ENCODE peak calls at places on chromosome X, in five cellular contexts. E is IMR-90, R is uterus, N is breast epithelium, H is A549. S is an unnamed sample.

GRCh38 chrX:128699716-128700285 is 647.6 kb upstream of the ACTRT1 start:
- DNase-seq in E (no peak), R (no peak), N (no peak), H (no peak), S (no peak)

GRCh38 chrX:134373736-134374135 is 86.2 kb upstream of the HPRT1 start:
- DNase-seq in E (no peak), R (no peak), N (no peak), H (no peak), S (no peak)

GRCh38 chrX:106726485-106727437 is at the start of gene RNF128:
- DNase-seq in E (peak), R (no peak), N (no peak), H (peak), S (no peak)

GRCh38 chrX:1807301-1807731 is 192.5 kb downstream of the ASMT start:
- DNase-seq in E (peak), R (no peak), N (no peak), H (no peak), S (peak)

GRCh38 chrX:16187024-16187698 is 19.9 kb downstream of the MAGEB17 start:
- DNase-seq in E (peak), R (no peak), N (no peak), H (no peak), S (no peak)

GRCh38 chrX:154409222-154409871 is at the start of gene DNASE1L1:
- DNase-seq in E (peak), R (peak), N (peak), H (peak), S (peak)

GRCh38 chrX:72714471-72714916 is 388 bp upstream of the PHKA1 start:
- DNase-seq in E (peak), R (peak), N (peak), H (peak), S (peak)

GRCh38 chrX:153443476-153444332 is 2.2 kb downstream of the TREX2 start:
- DNase-seq in E (no peak), R (no peak), N (no peak), H (no peak), S (no peak)

GRCh38 chrX:56281789-56282188 is 49.6 kb downstream of the KLF8 start:
- DNase-seq in E (peak), R (no peak), N (no peak), H (peak), S (no peak)
- TF ChIP-seq CTCF in E (peak), R (no peak), N (no peak), H (peak), S (no peak)

DNA sequence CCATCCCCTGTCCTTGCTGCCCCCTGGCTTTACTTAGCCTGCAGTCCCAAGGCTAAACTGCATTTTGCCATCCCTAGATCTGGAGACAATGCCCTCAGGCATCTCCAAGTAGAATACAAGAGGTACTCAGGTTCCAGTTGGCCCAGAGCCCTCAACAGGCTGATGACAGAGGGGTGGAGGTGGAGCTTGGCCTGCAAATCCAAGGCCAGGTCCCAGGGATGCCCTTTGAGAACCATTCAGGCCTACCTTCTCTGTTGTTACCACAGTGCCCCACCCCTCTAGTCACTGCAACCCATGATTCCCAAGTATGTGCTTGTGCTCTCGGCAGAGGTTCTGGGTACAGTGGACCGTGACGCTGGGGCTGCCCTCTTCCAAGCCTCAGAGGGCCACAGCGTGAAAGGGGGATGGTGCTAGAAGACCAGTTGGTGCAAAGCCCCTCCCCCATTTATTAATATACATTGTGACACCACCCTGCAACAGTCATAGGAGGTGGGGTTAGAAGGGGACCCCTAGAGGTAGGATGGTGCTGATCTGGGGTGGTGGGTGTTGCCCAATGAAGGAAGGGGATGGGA is 6.4 kb upstream of the UBA1 start:
- DNase-seq in E (no peak), R (no peak), N (no peak), H (no peak), S (no peak)
- TF ChIP-seq POLR2A in E (no peak), R (no peak), N (no peak), H (no peak), S (no peak)

DNA sequence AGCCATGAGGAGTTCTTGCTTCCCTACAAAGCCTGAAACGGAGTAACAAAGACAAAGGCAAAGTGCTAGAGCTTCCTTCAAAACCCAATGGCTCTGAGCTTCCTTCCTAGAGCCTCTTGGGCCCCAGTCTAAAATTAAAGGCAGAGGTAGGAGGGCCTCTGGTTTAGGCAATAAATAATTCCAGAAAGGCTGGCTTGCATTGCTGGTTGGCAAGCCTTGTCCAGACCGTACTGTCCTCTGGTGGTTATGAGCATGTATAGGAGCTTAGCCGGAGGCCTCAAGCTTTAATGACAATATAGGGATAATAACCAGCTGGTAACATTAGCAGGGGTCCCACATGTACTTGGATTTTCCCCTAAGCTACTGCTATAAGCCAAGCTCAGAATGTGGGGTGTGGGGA is 237.3 kb downstream of the AR start:
- DNase-seq in E (no peak), R (peak), N (no peak), H (no peak), S (no peak)
- TF ChIP-seq CTCF in E (no peak), R (peak), N (no peak), H (no peak), S (no peak)

GRCh38 chrX:53580742-53581504 is 105.6 kb downstream of the HUWE1 start:
- DNase-seq in E (no peak), R (no peak), N (no peak), H (no peak), S (no peak)

GRCh38 chrX:53584891-53585290 is 101.6 kb downstream of the HUWE1 start:
- DNase-seq in E (no peak), R (no peak), N (no peak), H (no peak), S (no peak)

GRCh38 chrX:53587795-53588194 is 98.7 kb downstream of the HUWE1 start:
- DNase-seq in E (no peak), R (no peak), N (no peak), H (no peak), S (no peak)

DNA sequence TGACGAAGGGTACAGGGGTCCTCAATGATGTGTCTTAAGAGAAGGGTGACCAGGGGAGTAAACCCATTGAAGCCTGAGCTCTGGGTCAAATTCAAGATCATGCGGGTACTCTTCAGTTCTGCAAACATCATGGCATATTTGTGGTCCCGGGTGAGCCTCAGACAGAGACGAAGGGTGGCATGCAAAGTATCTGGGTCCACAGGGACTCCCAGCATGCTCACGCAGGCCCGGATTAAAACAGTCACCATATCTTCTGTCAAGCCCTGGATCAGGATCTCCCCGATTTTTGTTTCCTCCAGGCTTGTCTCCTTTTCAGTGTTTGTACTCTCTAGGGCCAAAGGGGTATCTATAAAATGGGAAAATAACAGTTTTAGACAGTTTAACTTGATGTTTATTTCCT is 102.9 kb downstream of the HUWE1 start:
- DNase-seq in E (no peak), R (no peak), N (no peak), H (no peak), S (no peak)
- TF ChIP-seq POLR2A in E (no peak), R (no peak), N (no peak), H (no peak), S (no peak)

DNA sequence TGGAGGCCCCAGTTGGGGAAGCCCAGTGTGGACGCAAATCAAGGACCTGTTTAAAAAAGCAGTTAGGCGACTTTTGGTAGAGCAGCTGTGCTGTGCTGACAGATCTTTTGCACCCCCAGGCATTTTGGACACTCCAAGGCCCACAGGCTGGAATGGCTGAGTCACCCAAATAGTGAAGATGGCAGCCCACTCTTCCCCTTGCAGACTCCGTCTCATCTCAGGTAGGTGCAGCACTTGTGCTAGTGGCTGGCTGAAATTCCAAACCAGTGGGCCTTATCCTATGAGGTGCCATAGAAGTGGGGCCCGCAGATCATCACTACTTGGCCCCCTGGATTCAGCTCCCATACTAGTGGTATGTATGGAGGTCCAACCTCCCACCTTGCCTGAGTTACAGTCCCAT is 42.8 kb downstream of the CPXCR1 start:
- DNase-seq in E (no peak), R (no peak), N (no peak), H (no peak), S (no peak)
- TF ChIP-seq CTCF in E (no peak), R (no peak), N (no peak), H (no peak), S (no peak)

S was measured in lower leg skin.